ENCODE peak calls at places on chromosomes 3 and 15, in five cellular contexts. Y is K562, G is GM12878, S is IMR-90, E is SK-N-SH. T is an unnamed sample.

GRCh38 chr3:4550957-4551754 is 58.0 kb downstream of the ITPR1 start:
- DNase-seq in S (no peak), G (no peak), Y (no peak), E (peak; percentile 33), T (no peak)

GRCh38 chr15:40764766-40765136 is 883 bp downstream of the GCHFR start:
- DNase-seq in G (no peak), Y (no peak), E (no peak), S (no peak), T (no peak)

GRCh38 chr3:55169608-55170010 is 241.8 kb upstream of the LRTM1 start:
- DNase-seq in S (peak; percentile 100), E (no peak), Y (no peak), G (no peak), T (peak; percentile 1)

GRCh38 chr15:59274126-59274970 is 67.7 kb downstream of the LDHAL6B start:
- DNase-seq in S (peak; percentile 61), G (no peak), E (no peak), Y (no peak), T (peak; percentile 71)

GRCh38 chr15:64111679-64112050 is 15.9 kb downstream of the SNX1 start:
- DNase-seq in S (no peak), E (no peak), Y (no peak), G (no peak), T (no peak)

GRCh38 chr15:100895721-100896120 is 16.1 kb downstream of the ALDH1A3 start:
- DNase-seq in Y (no peak), S (no peak), E (no peak), G (no peak), T (no peak)

GRCh38 chr3:64977308-64978100 is 289.7 kb upstream of the ADAMTS9 start:
- DNase-seq in E (no peak), Y (no peak), G (no peak), S (peak; percentile 78), T (no peak)

GRCh38 chr3:179266701-179267211 is 15.8 kb upstream of the KCNMB3 start:
- DNase-seq in G (no peak), S (no peak), E (no peak), Y (no peak), T (no peak)

GRCh38 chr3:164208846-164209245 is 869.5 kb downstream of the SI start:
- DNase-seq in E (no peak), Y (no peak), G (no peak), S (no peak), T (no peak)

GRCh38 chr3:14989943-14990753 is 42.8 kb downstream of the NR2C2 start:
- DNase-seq in G (no peak), S (no peak), Y (no peak), E (peak; percentile 36), T (peak; percentile 12)

GRCh38 chr3:143640774-143641173 is 207.5 kb downstream of the SLC9A9 start:
- DNase-seq in S (no peak), G (no peak), Y (no peak), E (no peak), T (no peak)

GRCh38 chr3:160941885-160942494 is 163.2 kb downstream of the B3GALNT1 start:
- DNase-seq in G (peak; percentile 41), S (peak; percentile 61), E (peak; percentile 44), Y (peak; percentile 31), T (peak; percentile 22)

GRCh38 chr15:63156086-63156707 is 1.1 kb downstream of the RPS27L start:
- DNase-seq in S (no peak), Y (no peak), E (peak; percentile 34), G (no peak), T (no peak)

GRCh38 chr3:174397848-174398247 is 461.3 kb upstream of the NAALADL2 start:
- DNase-seq in G (no peak), E (no peak), S (peak; percentile 50), Y (no peak), T (no peak)

GRCh38 chr3:76570436-76571057 is 469.4 kb upstream of the ROBO2 start:
- DNase-seq in Y (peak; percentile 1), E (peak; percentile 20), G (no peak), S (peak; percentile 48), T (peak; percentile 2)

GRCh38 chr3:125003369-125003853 is 52.4 kb downstream of the HEG1 start:
- DNase-seq in Y (no peak), S (peak; percentile 72), E (no peak), G (no peak), T (no peak)

GRCh38 chr3:88678747-88679146 is 428.7 kb upstream of the EPHA3 start:
- DNase-seq in S (no peak), G (no peak), E (no peak), Y (no peak), T (no peak)

GRCh38 chr15:37019479-37020433 is 80.6 kb downstream of the MEIS2 start:
- DNase-seq in S (peak; percentile 79), Y (peak; percentile 47), E (peak; percentile 14), G (no peak), T (no peak)

GRCh38 chr3:157174265-157174615 is 14.3 kb upstream of the CCNL1 start:
- DNase-seq in Y (no peak), S (no peak), G (no peak), E (no peak), T (peak; percentile 53)

GRCh38 chr3:115233021-115233420 is 85.9 kb upstream of the ZBTB20 start:
- DNase-seq in S (peak; percentile 20), Y (no peak), E (no peak), G (no peak), T (no peak)

DNA sequence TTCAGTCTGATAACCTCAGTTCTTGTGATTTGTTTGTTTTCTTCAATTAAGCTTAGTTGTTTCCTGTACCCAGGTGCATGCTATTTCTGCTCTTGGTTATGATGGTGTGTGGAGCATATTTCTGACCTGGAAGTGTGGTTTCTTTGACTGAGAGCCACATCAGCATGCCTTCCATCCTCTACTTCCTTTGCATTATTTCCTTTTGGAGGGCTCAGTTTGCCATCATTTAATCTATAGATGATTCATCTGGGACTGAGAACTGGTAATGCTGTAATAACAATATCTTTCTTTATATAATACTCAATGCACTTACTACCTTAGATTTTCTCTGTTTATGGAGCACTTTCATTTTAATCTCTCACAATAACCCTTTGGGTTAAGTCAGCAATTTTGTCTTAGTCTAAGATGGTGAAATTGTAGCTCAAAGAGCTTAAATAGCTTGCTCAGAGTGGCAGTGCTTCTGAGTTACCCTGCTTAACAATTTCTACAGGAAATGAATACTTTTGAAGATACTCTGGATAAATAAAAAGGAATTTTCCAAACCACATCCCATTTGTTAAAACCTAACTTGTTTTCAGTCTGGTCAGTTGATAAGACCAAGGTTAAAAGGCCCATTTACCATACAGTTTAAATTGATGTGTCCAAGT is 37.1 kb downstream of the HMG20A start:
- DNase-seq in Y (no peak), S (peak; percentile 68), G (no peak), E (no peak), T (no peak)
- TF ChIP-seq RCOR1 in Y (no peak), S (no peak), G (no peak), E (no peak), T (no peak)

GRCh38 chr15:65869127-65869953 is at the start of gene RAB11A:
- DNase-seq in S (peak; percentile 96), Y (peak; percentile 96), G (peak; percentile 85), E (peak; percentile 95), T (peak; percentile 99)

GRCh38 chr15:65869954-65870871 is 922 bp downstream of the RAB11A start:
- DNase-seq in S (peak; percentile 31), G (no peak), E (peak; percentile 59), Y (peak; percentile 29), T (peak; percentile 65)

GRCh38 chr15:65873271-65873670 is 4.0 kb downstream of the RAB11A start:
- DNase-seq in G (no peak), S (no peak), Y (no peak), E (no peak), T (no peak)

GRCh38 chr15:65868546-65869126 is 655 bp upstream of the RAB11A start:
- DNase-seq in Y (no peak), E (peak; percentile 5), S (no peak), G (no peak), T (no peak)

DNA sequence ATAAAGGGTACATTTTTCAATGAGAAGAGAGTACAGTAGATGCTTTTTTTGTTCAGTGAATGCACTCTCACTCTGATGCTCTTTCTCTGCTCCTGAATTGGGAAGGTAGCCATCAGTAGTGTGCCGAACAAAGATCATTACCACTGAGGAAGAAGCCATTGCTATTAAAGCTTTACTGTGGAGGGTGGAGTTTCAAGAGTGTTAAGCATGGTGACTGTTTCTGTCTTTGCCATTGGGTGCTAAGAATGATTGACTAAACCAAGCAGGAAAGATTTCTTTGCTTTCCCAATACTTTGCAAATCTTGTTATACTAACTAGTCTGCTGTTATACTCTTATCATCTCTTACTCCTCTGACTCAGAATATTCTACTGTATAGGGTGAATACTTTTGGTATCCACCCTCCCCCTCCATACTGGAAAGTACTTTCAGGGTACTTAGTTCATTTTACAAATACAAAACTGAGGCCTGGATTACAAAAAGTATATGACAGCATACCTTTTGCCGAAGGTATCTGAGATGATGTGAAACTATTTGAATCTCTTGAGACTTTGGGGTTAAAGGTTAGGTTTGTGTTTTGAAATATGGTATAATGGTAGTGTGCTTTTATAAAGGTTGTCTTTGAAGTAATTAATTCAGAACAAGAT is 1.7 kb downstream of the RAB11A start:
- DNase-seq in G (no peak), E (peak; percentile 38), S (peak; percentile 77), Y (peak; percentile 45), T (peak; percentile 79)
- TF ChIP-seq RCOR1 in G (no peak), E (no peak), S (no peak), Y (no peak), T (no peak)

GRCh38 chr15:51917493-51917892 is 54.1 kb downstream of the LEO1 start:
- DNase-seq in S (peak; percentile 30), E (peak; percentile 15), Y (peak; percentile 31), G (no peak), T (peak; percentile 89)
- TF ChIP-seq RCOR1 in S (no peak), E (no peak), Y (no peak), G (no peak), T (no peak)

DNA sequence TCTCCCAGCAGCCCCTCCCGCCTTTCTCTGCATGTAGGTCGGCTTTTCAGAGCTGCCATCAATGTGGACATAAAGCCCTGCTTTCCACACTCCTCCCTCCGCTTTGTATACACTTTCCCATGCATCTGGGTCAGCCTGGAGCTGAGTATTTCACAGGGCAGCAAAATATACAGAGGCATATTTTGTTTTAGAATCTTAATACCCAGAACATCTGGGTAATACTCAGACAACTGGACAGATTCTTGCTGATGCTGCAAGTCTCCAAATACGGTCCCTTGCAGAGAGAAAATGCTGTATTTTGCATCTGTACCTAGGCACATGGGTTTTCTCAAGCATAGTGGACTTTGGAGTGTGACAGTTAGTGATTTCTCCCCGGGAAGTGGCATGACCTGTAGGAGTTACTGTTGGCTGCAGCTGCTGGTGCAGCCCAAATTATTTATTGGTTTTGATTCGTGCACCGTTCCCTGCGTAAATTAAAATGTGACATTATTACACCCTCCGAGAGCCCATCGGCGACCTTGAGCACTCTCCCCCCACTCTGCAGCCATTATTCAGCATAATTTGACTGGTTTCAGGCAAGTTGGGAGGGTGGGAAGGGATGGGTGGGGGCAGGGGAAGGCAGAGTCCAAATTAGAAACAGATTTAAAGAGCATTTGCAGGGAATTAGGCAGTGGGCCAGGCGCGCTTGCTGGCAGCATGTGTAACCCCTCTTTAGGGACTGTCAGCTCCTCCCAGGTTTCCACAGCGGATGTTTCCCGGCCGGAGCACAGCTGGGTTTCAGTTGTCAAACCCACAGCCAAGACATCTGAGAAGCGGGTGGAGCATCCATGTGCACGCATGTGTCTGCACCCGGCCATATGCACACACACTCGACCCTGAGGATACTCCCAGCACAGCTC is 100.8 kb downstream of the CPN2 start:
- DNase-seq in G (no peak), Y (no peak), E (peak; percentile 84), S (peak; percentile 25), T (no peak)
- TF ChIP-seq RCOR1 in G (no peak), Y (no peak), E (peak; percentile 56), S (no peak), T (no peak)